ENCODE peak calls at places on chromosomes 1 and 21, in four cellular contexts. J, H, S and U are unnamed samples.

GRCh38 chr21:34669149-34669879 is 520 bp downstream of the CLIC6 start:
- DNase-seq in J (no peak), H (no peak), S (no peak), U (peak; percentile 44)

GRCh38 chr1:89369331-89369730 is 5.5 kb downstream of the GBP6 start:
- DNase-seq in J (no peak), H (no peak), S (no peak), U (no peak)

GRCh38 chr1:12153181-12153785 is 13.5 kb upstream of the TNFRSF1B start:
- DNase-seq in J (peak; percentile 88), H (no peak), S (no peak), U (no peak)

GRCh38 chr1:14777516-14778506 is 179.3 kb downstream of the KAZN start:
- DNase-seq in J (no peak), H (no peak), S (no peak), U (peak; percentile 57)

GRCh38 chr1:219931033-219931432 is 2.7 kb upstream of the SLC30A10 start:
- DNase-seq in J (no peak), H (no peak), S (no peak), U (no peak)

GRCh38 chr1:102861247-102861646 is 247.1 kb downstream of the COL11A1 start:
- DNase-seq in J (peak; percentile 43), H (no peak), S (no peak), U (no peak)

GRCh38 chr1:11858968-11859871 is 475 bp upstream of the NPPB start:
- DNase-seq in J (peak; percentile 49), H (no peak), S (peak; percentile 85), U (peak; percentile 98)

GRCh38 chr1:246537887-246538286 is 28.2 kb downstream of the TFB2M start:
- DNase-seq in J (no peak), H (no peak), S (no peak), U (no peak)

GRCh38 chr1:35930593-35931423 is at the start of gene AGO3:
- DNase-seq in J (peak; percentile 77), H (peak; percentile 53), S (peak; percentile 87), U (peak; percentile 96)

GRCh38 chr1:6519935-6520621 is 28.6 kb upstream of the PLEKHG5 start:
- DNase-seq in J (peak; percentile 80), H (peak; percentile 86), S (peak; percentile 95), U (peak; percentile 94)

GRCh38 chr1:232422098-232422497 is 207.8 kb downstream of the SIPA1L2 start:
- DNase-seq in J (peak; percentile 63), H (no peak), S (no peak), U (no peak)

GRCh38 chr21:45891388-45892155 is 90.0 kb upstream of the COL6A1 start:
- DNase-seq in J (peak; percentile 11), H (no peak), S (no peak), U (no peak)

GRCh38 chr1:157597959-157598667 is at the start of gene FCRL4:
- DNase-seq in J (no peak), H (no peak), S (no peak), U (no peak)
- H3K56ac ChIP-seq in J (no peak within 1 kb of the TSS), H (no peak within 1 kb of the TSS), S (no peak within 1 kb of the TSS), U (no peak within 1 kb of the TSS)

GRCh38 chr1:152018537-152018936 is 18.3 kb downstream of the S100A11 start:
- DNase-seq in J (no peak), H (no peak), S (peak; percentile 69), U (peak; percentile 74)

GRCh38 chr1:152024228-152024627 is 12.6 kb downstream of the S100A11 start:
- DNase-seq in J (no peak), H (no peak), S (no peak), U (no peak)

GRCh38 chr1:152023221-152023620 is 13.6 kb downstream of the S100A11 start:
- DNase-seq in J (no peak), H (no peak), S (no peak), U (no peak)

GRCh38 chr1:152021557-152021956 is 15.2 kb downstream of the S100A11 start:
- DNase-seq in J (no peak), H (no peak), S (no peak), U (no peak)

GRCh38 chr1:152022521-152022920 is 14.3 kb downstream of the S100A11 start:
- DNase-seq in J (no peak), H (no peak), S (no peak), U (no peak)
- H3K56ac ChIP-seq in J (no peak overlapping the region), H (no peak overlapping the region), S (no peak overlapping the region), U (no peak overlapping the region)

GRCh38 chr1:106998431-106999002 is 58.0 kb upstream of the PRMT6 start:
- DNase-seq in J (no peak), H (no peak), S (no peak), U (no peak)
- H3K56ac ChIP-seq in J (no peak overlapping the region), H (no peak overlapping the region), S (no peak overlapping the region), U (no peak overlapping the region)

DNA sequence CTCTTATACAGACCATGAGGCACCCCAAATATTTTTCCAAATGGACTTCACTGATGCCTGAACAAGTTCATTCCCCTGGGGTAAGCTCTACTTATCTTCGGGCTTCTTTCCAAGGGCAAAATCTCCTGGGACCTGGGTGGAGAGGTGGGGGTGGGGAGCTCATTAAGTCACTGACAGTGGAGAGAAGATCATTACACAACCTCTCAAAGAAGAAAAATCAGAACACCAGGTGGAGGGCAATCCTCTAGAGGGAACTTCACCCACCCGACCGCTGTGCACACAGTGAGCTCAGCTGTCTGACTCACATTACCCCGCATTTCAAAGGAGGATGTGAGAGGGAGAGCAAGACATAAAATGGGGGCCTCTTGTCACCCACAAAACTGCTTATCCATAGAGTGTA is 166.1 kb downstream of the ASTN1 start:
- DNase-seq in J (no peak), H (no peak), S (no peak), U (no peak)
- H3K56ac ChIP-seq in J (no peak overlapping the region), H (no peak overlapping the region), S (no peak overlapping the region), U (no peak overlapping the region)

GRCh38 chr1:104125226-104125625 is 375.5 kb downstream of the AMY1C start:
- DNase-seq in J (no peak), H (no peak), S (no peak), U (no peak)

GRCh38 chr1:104120488-104120887 is 370.8 kb downstream of the AMY1C start:
- DNase-seq in J (no peak), H (no peak), S (no peak), U (no peak)

DNA sequence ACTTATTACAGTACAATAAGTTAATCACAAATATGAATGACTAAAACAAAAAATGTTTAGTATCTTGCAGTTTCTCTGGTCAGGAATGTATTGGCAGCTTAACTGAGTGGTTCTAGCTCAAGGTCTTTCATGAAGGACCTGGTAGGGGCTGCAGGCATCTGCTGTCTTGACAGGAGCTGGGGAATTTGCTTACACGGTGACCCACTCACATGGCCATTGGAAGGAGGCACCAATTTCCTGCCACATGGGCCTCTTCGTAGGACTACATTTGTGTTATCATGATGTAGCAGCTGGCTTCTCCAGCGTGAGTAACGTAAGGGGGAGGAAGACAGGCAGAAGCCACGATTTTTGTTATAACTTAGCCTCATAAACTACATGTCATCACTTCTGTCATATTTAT is 376.2 kb downstream of the AMY1C start:
- DNase-seq in J (no peak), H (no peak), S (no peak), U (no peak)
- H3K56ac ChIP-seq in J (no peak overlapping the region), H (no peak overlapping the region), S (no peak overlapping the region), U (no peak overlapping the region)

DNA sequence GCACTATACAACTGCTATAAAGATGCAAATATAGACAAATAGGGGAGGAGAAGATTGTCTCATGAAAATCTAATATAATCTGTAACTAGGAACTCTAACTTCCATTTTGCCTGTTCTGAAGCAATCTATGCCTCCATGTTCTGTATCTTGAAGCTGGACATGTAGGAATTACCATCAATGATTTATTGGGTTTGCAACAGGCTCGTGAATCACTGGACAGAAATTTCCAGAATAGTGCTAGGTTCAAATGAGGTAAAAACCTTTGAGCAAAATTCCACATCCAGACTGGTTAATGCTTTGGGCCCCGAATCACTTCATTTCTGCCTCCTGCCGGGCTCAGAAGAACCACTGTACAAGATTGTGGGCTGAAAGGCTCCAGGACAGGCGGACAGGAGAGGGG is 110.7 kb upstream of the CTTNBP2NL start:
- DNase-seq in J (no peak), H (no peak), S (no peak), U (no peak)
- H3K56ac ChIP-seq in J (no peak overlapping the region), H (no peak overlapping the region), S (no peak overlapping the region), U (no peak overlapping the region)

DNA sequence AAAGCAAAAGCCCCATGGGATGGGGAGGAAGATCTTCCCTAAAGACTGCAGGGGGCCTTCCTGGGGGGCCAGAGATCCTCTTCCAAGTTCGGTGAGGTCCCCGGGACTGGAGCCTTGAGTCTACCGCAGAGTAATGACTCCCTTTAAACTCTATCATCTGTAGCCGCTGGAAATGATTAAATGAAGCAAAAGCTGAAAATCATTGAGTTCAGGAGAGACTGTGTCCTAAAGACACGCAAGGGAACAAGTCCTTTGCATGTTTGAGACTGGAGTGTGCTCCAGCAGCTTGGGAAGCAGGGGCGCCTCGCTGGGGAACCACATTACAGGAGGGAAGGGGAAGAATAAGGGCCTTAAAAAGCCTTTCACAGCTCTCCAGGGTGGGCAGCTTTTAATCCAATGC is 70.2 kb downstream of the WDR4 start:
- DNase-seq in J (no peak), H (no peak), S (no peak), U (no peak)
- H3K56ac ChIP-seq in J (no peak overlapping the region), H (no peak overlapping the region), S (no peak overlapping the region), U (peak overlapping the region; percentile 20)

GRCh38 chr1:38775175-38775845 is 84.3 kb downstream of the RRAGC start:
- DNase-seq in J (no peak), H (no peak), S (no peak), U (no peak)
- H3K56ac ChIP-seq in J (no peak overlapping the region), H (no peak overlapping the region), S (no peak overlapping the region), U (no peak overlapping the region)